ENCODE peak calls at places on chromosomes 3 and 15, in ten cellular contexts. D is GM04504; U is posterior cingulate gyrus; L is CD4-positive, alpha-beta T cell; N is pancreas; R is endothelial cell; H is cardiac fibroblast; W is Right ventricle myocardium inferior; K is AG04450; I is HT-29. Z is an unnamed sample.

GRCh38 chr3:39108309-39108708 is 829 bp downstream of the TTC21A start:
- DNase-seq in D (no peak), U (peak; percentile 56), L (no peak), N (peak; percentile 7), R (no peak), H (no peak), W (no peak), K (no peak), I (no peak), Z (no peak)

GRCh38 chr3:195613468-195614069 is 29.8 kb upstream of the APOD start:
- DNase-seq in D (peak; percentile 79), U (no peak), L (no peak), N (no peak), R (no peak), H (peak; percentile 33), W (no peak), K (no peak), I (no peak), Z (no peak)

GRCh38 chr15:81852826-81853225 is 193.0 kb downstream of the MEX3B start:
- DNase-seq in D (no peak), U (no peak), L (no peak), N (no peak), R (no peak), H (no peak), W (no peak), K (no peak), I (no peak), Z (no peak)

GRCh38 chr3:194505791-194506415 is 19.1 kb upstream of the ATP13A3 start:
- DNase-seq in D (no peak), U (no peak), L (no peak), N (no peak), R (no peak), H (no peak), W (no peak), K (no peak), I (no peak), Z (no peak)

GRCh38 chr3:51941798-51942602 is at the start of the genes PARP3 and RRP9:
- DNase-seq in D (peak; percentile 99), U (peak; percentile 100), L (peak; percentile 100), N (peak; percentile 100), R (peak; percentile 98), H (peak; percentile 100), W (peak; percentile 100), K (peak; percentile 100), I (peak; percentile 98), Z (peak; percentile 100)

GRCh38 chr15:38035701-38036100 is 101.3 kb downstream of the TMCO5A start:
- DNase-seq in D (no peak), U (no peak), L (no peak), N (no peak), R (no peak), H (peak; percentile 45), W (no peak), K (no peak), I (no peak), Z (no peak)

GRCh38 chr3:113247664-113248458 is 36.5 kb downstream of the BOC start:
- DNase-seq in D (no peak), U (no peak), L (no peak), N (no peak), R (no peak), H (no peak), W (no peak), K (no peak), I (no peak), Z (no peak)

GRCh38 chr3:73270839-73271483 is 209.5 kb downstream of the EBLN2 start:
- DNase-seq in D (peak; percentile 38), U (no peak), L (no peak), N (no peak), R (no peak), H (no peak), W (no peak), K (no peak), I (no peak), Z (no peak)

GRCh38 chr3:112390783-112391641 is 58.1 kb downstream of the CD200 start:
- DNase-seq in D (peak; percentile 40), U (peak; percentile 6), L (no peak), N (no peak), R (no peak), H (peak; percentile 98), W (no peak), K (peak; percentile 94), I (no peak), Z (no peak)